ENCODE peak calls at places on chromosomes 7 and 10, in six cellular contexts. H is K562, X is HepG2, W is GM12878, Y is H1, P is WTC11. U is an unnamed sample.

GRCh38 chr10:454860-455259 is 234.6 kb downstream of the DIP2C start:
- DNase-seq in H (no peak), X (no peak), W (no peak), Y (no peak), P (no peak), U (no peak)

GRCh38 chr7:47795631-47796030 is 152.6 kb downstream of the PKD1L1 start:
- DNase-seq in H (no peak), X (no peak), W (no peak), Y (no peak), P (no peak), U (no peak)

GRCh38 chr7:151626422-151627115 is 106.9 kb upstream of the RHEB start:
- DNase-seq in H (no peak), X (peak), W (no peak), Y (peak), P (peak), U (peak)

GRCh38 chr10:116490028-116490662 is 55.6 kb upstream of the PNLIP start:
- DNase-seq in H (peak), X (peak), W (no peak), Y (no peak), P (no peak), U (peak)

GRCh38 chr7:38182450-38182849 is 4.4 kb downstream of the STARD3NL start:
- DNase-seq in H (no peak), X (no peak), W (no peak), Y (no peak), P (no peak), U (no peak)

GRCh38 chr10:107971411-107971810 is 806.9 kb upstream of the SORCS1 start:
- DNase-seq in H (no peak), X (no peak), W (no peak), Y (no peak), P (no peak), U (no peak)

GRCh38 chr10:2929457-2929856 is 137.9 kb upstream of the PFKP start:
- DNase-seq in H (no peak), X (no peak), W (no peak), Y (no peak), P (no peak), U (peak)

GRCh38 chr10:35554036-35554435 is 51.1 kb upstream of the GJD4 start:
- DNase-seq in H (no peak), X (no peak), W (no peak), Y (no peak), P (no peak), U (no peak)

GRCh38 chr10:1255166-1255565 is 199.0 kb downstream of the WDR37 start:
- DNase-seq in H (no peak), X (no peak), W (no peak), Y (no peak), P (no peak), U (no peak)

GRCh38 chr10:133378251-133379096 is 588 bp upstream of the PAOX start:
- DNase-seq in H (peak), X (peak), W (no peak), Y (peak), P (peak), U (peak)

GRCh38 chr10:25294032-25294926 is 119.5 kb downstream of the GPR158 start:
- DNase-seq in H (no peak), X (peak), W (no peak), Y (no peak), P (no peak), U (no peak)

GRCh38 chr7:155721056-155721455 is 76.6 kb downstream of the RBM33 start:
- DNase-seq in H (no peak), X (no peak), W (no peak), Y (no peak), P (no peak), U (no peak)

GRCh38 chr7:130966246-130967009 is 232.4 kb upstream of the KLF14 start:
- DNase-seq in H (no peak), X (no peak), W (peak), Y (no peak), P (no peak), U (no peak)

GRCh38 chr7:55018361-55019328 is at the start of gene EGFR:
- DNase-seq in H (no peak), X (no peak), W (no peak), Y (peak), P (peak), U (peak)

GRCh38 chr10:61628199-61628874 is 34.4 kb upstream of the CABCOCO1 start:
- DNase-seq in H (no peak), X (no peak), W (no peak), Y (no peak), P (no peak), U (no peak)

GRCh38 chr7:128963327-128963757 is 25.6 kb downstream of the IRF5 start:
- DNase-seq in H (no peak), X (no peak), W (peak), Y (no peak), P (no peak), U (no peak)
- TF ChIP-seq CREB1 in H (no peak), X (no peak), W (peak), Y (no peak), P (no peak), U (no peak)

GRCh38 chr7:32453286-32454011 is 36.7 kb downstream of the LSM5 start:
- DNase-seq in H (no peak), X (no peak), W (no peak), Y (no peak), P (no peak), U (no peak)
- TF ChIP-seq CREB1 in H (no peak), X (no peak), W (no peak), Y (no peak), P (no peak), U (no peak)

DNA sequence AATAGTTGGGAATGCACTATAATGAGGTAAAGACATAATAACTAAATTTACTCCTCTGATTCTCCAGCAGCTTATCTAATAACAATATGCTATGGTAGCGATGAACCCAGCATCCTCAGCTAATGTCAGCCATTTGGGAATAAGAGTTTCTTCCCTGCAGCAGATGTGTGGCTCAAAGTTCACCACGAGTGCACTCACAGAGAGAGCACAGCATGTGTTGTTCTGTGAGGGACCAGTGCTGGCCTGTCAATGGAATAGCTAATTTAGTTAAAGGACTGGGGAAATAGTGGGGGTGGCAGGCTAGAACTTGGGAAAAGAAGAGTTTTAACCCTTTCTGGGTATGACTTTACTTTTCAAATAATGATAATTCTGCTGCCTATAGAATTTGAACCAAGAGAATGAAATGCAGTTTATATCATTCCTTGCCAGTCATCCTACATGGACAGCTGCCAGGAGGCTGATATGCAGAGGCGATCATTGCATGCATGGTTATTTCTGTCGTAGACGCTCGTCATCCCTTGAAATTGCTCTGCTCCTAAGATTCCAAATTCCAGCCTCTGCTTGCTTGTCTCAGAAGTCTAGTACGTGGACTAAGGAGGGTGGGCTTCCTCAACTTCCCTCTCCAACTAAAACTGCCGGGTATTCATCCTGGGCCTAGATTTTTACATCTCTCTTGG is 355.6 kb downstream of the RNLS start:
- DNase-seq in H (no peak), X (no peak), W (no peak), Y (no peak), P (no peak), U (no peak)
- TF ChIP-seq CREB1 in H (no peak), X (no peak), W (no peak), Y (no peak), P (no peak), U (no peak)

DNA sequence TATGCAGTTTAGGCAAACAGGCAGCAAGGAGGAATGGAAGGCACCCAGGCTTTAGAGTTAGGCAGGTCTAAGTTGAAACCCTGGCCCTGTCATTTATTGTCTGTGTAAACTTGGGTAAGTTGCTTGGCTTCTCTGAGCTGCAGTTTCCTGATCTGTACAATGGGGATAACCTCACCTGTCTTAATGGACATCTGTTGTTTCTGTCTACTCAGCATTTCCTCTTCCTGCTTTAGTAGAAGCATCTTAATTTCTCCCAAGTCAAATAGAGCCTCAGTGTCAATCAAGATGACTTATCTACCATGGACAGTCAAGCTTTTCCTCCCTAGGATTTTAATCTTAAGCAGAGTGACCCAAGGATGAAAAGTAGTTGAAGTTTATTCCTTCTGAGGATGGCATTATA is 119.6 kb downstream of the FZD1 start:
- DNase-seq in H (no peak), X (no peak), W (no peak), Y (no peak), P (no peak), U (no peak)
- TF ChIP-seq CREB1 in H (no peak), X (no peak), W (no peak), Y (no peak), P (no peak), U (no peak)

GRCh38 chr10:123884351-123884906 is 7.2 kb downstream of the CPXM2 start:
- DNase-seq in H (no peak), X (no peak), W (no peak), Y (no peak), P (no peak), U (no peak)

GRCh38 chr10:123886292-123886691 is 5.3 kb downstream of the CPXM2 start:
- DNase-seq in H (no peak), X (no peak), W (no peak), Y (no peak), P (no peak), U (no peak)

GRCh38 chr10:123885406-123886164 is 6.0 kb downstream of the CPXM2 start:
- DNase-seq in H (no peak), X (no peak), W (no peak), Y (no peak), P (no peak), U (no peak)

GRCh38 chr10:123883921-123884320 is 7.7 kb downstream of the CPXM2 start:
- DNase-seq in H (no peak), X (no peak), W (no peak), Y (no peak), P (no peak), U (no peak)

DNA sequence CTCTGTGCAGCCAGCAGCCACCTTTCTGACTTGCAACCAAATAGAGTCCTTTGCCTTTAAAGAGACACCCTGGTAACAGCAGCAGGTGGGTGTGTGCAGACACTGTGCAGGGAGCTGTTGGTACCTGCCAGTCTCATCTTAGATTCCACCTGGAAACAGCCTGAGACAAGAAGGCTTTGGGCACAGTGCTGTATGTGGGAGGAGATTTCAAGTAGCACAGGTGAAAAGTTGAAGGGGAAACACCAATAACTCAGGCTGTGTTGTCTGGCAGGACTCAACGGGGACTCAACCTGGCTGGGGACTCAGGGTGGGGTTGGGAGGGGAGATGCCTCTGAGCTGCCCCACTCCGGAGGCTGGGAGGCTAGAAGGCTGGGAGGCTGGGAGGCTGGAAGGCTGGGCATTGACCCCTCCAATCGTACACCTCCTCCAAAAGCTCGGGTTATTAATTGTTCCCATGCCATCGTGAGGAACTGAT is 6.7 kb downstream of the CPXM2 start:
- DNase-seq in H (no peak), X (no peak), W (no peak), Y (no peak), P (no peak), U (no peak)
- TF ChIP-seq CREB1 in H (no peak), X (no peak), W (no peak), Y (no peak), P (no peak), U (no peak)

GRCh38 chr7:4794591-4795350 is 19.3 kb downstream of the AP5Z1 start:
- DNase-seq in H (no peak), X (no peak), W (no peak), Y (no peak), P (no peak), U (no peak)
- TF ChIP-seq CREB1 in H (no peak), X (no peak), W (no peak), Y (no peak), P (no peak), U (no peak)